ENCODE peak calls at places on chromosome 17, in nine cellular contexts. A is MCF 10A; S is T-helper 1 cell; Y is fibroblast of gingiva; O is mammary epithelial cell; V is stimulated activated CD8-positive, alpha-beta memory T cell treated with anti-CD3 and anti-CD28 coated beads, Interleukin-7, amount 100 ng/mL, for 1 hour; Q is effector memory CD4-positive, alpha-beta T cell; X is activated T-helper 1 cell treated with anti-CD3 and anti-CD28 coated beads, Interleukin-2, amount 50 U/mL, for 16 hours; L is GM23338. H is an unnamed sample.

GRCh38 chr17:49618112-49618611 is 42.5 kb downstream of the NXPH3 start:
- DNase-seq in A (no peak), S (no peak), Y (no peak), O (peak; percentile 71), V (no peak), Q (no peak), X (no peak), L (no peak), H (no peak)

GRCh38 chr17:9874722-9875121 is 30.3 kb downstream of the RCVRN start:
- DNase-seq in A (no peak), S (no peak), Y (no peak), O (no peak), V (no peak), Q (no peak), X (no peak), L (peak; percentile 8), H (no peak)

GRCh38 chr17:7167832-7168231 is 11.3 kb downstream of the ASGR1 start:
- DNase-seq in A (peak; percentile 51), S (no peak), Y (peak; percentile 82), O (no peak), V (no peak), Q (no peak), X (no peak), L (no peak), H (no peak)

GRCh38 chr17:43595466-43595865 is 49.3 kb upstream of the ETV4 start:
- DNase-seq in A (no peak), S (no peak), Y (no peak), O (peak; percentile 56), V (no peak), Q (no peak), X (no peak), L (no peak), H (no peak)

GRCh38 chr17:82213251-82214011 is 789 bp upstream of the CCDC57 start:
- DNase-seq in A (peak; percentile 79), S (no peak), Y (peak; percentile 70), O (peak; percentile 66), V (no peak), Q (peak; percentile 50), X (no peak), L (peak; percentile 66), H (peak; percentile 78)

GRCh38 chr17:14038206-14038605 is 31.1 kb upstream of the COX10 start:
- DNase-seq in A (no peak), S (peak; percentile 12), Y (peak; percentile 74), O (no peak), V (no peak), Q (no peak), X (no peak), L (no peak), H (no peak)

GRCh38 chr17:75365009-75365930 is 40.2 kb downstream of the GRB2 start:
- DNase-seq in A (no peak), S (no peak), Y (no peak), O (no peak), V (no peak), Q (no peak), X (no peak), L (no peak), H (peak; percentile 81)

GRCh38 chr17:17051380-17051779 is 9.1 kb downstream of the MPRIP start:
- DNase-seq in A (no peak), S (no peak), Y (no peak), O (no peak), V (no peak), Q (no peak), X (no peak), L (no peak), H (no peak)

H was measured in NCI-H82.